ENCODE peak calls at places on chromosomes 11 and 22, in five cellular contexts. One of them, this sample, is unnamed.

GRCh38 chr11:112856591-112856990 is 104.6 kb upstream of the NCAM1 start:
- DNase-seq in endothelial cell: no peak
- DNase-seq in PC-3: no peak
- DNase-seq in AG09309: no peak
- DNase-seq in SK-N-SH: no peak
- DNase-seq in this sample: no peak

GRCh38 chr11:33935466-33935865 is 43.6 kb upstream of the LMO2 start:
- DNase-seq in endothelial cell: peak
- DNase-seq in PC-3: no peak
- DNase-seq in AG09309: no peak
- DNase-seq in SK-N-SH: no peak
- DNase-seq in this sample: no peak

GRCh38 chr11:57586711-57587110 is 10.8 kb upstream of the SERPING1 start:
- DNase-seq in endothelial cell: no peak
- DNase-seq in PC-3: no peak
- DNase-seq in AG09309: no peak
- DNase-seq in SK-N-SH: no peak
- DNase-seq in this sample: no peak

GRCh38 chr11:86743223-86744118 is 56.9 kb upstream of the PRSS23 start:
- DNase-seq in endothelial cell: no peak
- DNase-seq in PC-3: peak
- DNase-seq in AG09309: peak
- DNase-seq in SK-N-SH: no peak
- DNase-seq in this sample: peak

GRCh38 chr11:120061761-120062560 is 76.0 kb downstream of the TRIM29 start:
- DNase-seq in endothelial cell: no peak
- DNase-seq in PC-3: no peak
- DNase-seq in AG09309: no peak
- DNase-seq in SK-N-SH: no peak
- DNase-seq in this sample: no peak

GRCh38 chr11:5618807-5619206 is 6.0 kb upstream of the TRIM34 start:
- DNase-seq in endothelial cell: no peak
- DNase-seq in PC-3: peak
- DNase-seq in AG09309: peak
- DNase-seq in SK-N-SH: no peak
- DNase-seq in this sample: no peak

GRCh38 chr11:7321708-7322448 is 70.2 kb downstream of the SYT9 start:
- DNase-seq in endothelial cell: no peak
- DNase-seq in PC-3: no peak
- DNase-seq in AG09309: no peak
- DNase-seq in SK-N-SH: no peak
- DNase-seq in this sample: no peak

GRCh38 chr22:23836692-23837495 is 1.9 kb downstream of the DERL3 start:
- DNase-seq in endothelial cell: no peak
- DNase-seq in PC-3: no peak
- DNase-seq in AG09309: no peak
- DNase-seq in SK-N-SH: peak
- DNase-seq in this sample: no peak

GRCh38 chr11:540583-541432 is 3.5 kb downstream of the LRRC56 start:
- DNase-seq in endothelial cell: no peak
- DNase-seq in PC-3: no peak
- DNase-seq in AG09309: no peak
- DNase-seq in SK-N-SH: no peak
- DNase-seq in this sample: no peak

GRCh38 chr11:3341298-3341697 is 37.6 kb downstream of the ZNF195 start:
- DNase-seq in endothelial cell: peak
- DNase-seq in PC-3: peak
- DNase-seq in AG09309: peak
- DNase-seq in SK-N-SH: peak
- DNase-seq in this sample: no peak

GRCh38 chr22:19360862-19361261 is 69.3 kb upstream of the CLTCL1 start:
- DNase-seq in endothelial cell: no peak
- DNase-seq in PC-3: no peak
- DNase-seq in AG09309: no peak
- DNase-seq in SK-N-SH: no peak
- DNase-seq in this sample: no peak

GRCh38 chr22:45007247-45007945 is 2.4 kb downstream of the PHF21B start:
- DNase-seq in endothelial cell: peak
- DNase-seq in PC-3: no peak
- DNase-seq in AG09309: no peak
- DNase-seq in SK-N-SH: peak
- DNase-seq in this sample: no peak

GRCh38 chr11:78158987-78159662 is 19.7 kb upstream of the ALG8 start:
- DNase-seq in endothelial cell: no peak
- DNase-seq in PC-3: no peak
- DNase-seq in AG09309: no peak
- DNase-seq in SK-N-SH: no peak
- DNase-seq in this sample: no peak

GRCh38 chr22:28899199-28899853 is 16.0 kb downstream of the ZNRF3 start:
- DNase-seq in endothelial cell: no peak
- DNase-seq in PC-3: no peak
- DNase-seq in AG09309: no peak
- DNase-seq in SK-N-SH: no peak
- DNase-seq in this sample: no peak

GRCh38 chr11:10688401-10688800 is 5.2 kb downstream of the IRAG1 start:
- DNase-seq in endothelial cell: no peak
- DNase-seq in PC-3: peak
- DNase-seq in AG09309: no peak
- DNase-seq in SK-N-SH: no peak
- DNase-seq in this sample: no peak

GRCh38 chr11:46381836-46382643 is 571 bp downstream of the MDK start:
- DNase-seq in endothelial cell: peak
- DNase-seq in PC-3: no peak
- DNase-seq in AG09309: no peak
- DNase-seq in SK-N-SH: peak
- DNase-seq in this sample: no peak

GRCh38 chr11:13126430-13126829 is 117.3 kb downstream of the RASSF10 start:
- DNase-seq in endothelial cell: no peak
- DNase-seq in PC-3: peak
- DNase-seq in AG09309: peak
- DNase-seq in SK-N-SH: no peak
- DNase-seq in this sample: peak

GRCh38 chr11:3949132-3949531 is 93.7 kb downstream of the STIM1 start:
- DNase-seq in endothelial cell: no peak
- DNase-seq in PC-3: no peak
- DNase-seq in AG09309: no peak
- DNase-seq in SK-N-SH: no peak
- DNase-seq in this sample: no peak

GRCh38 chr11:57515332-57516060 is at the start of gene SLC43A1:
- DNase-seq in endothelial cell: peak
- DNase-seq in PC-3: peak
- DNase-seq in AG09309: no peak
- DNase-seq in SK-N-SH: peak
- DNase-seq in this sample: no peak

GRCh38 chr22:32775957-32776356 is 25.5 kb upstream of the TIMP3 start:
- DNase-seq in endothelial cell: no peak
- DNase-seq in PC-3: no peak
- DNase-seq in AG09309: no peak
- DNase-seq in SK-N-SH: peak
- DNase-seq in this sample: no peak

GRCh38 chr11:32420937-32421532 is 14.3 kb downstream of the WT1 start:
- DNase-seq in endothelial cell: peak
- DNase-seq in PC-3: peak
- DNase-seq in AG09309: no peak
- DNase-seq in SK-N-SH: peak
- DNase-seq in this sample: no peak

GRCh38 chr22:20615021-20615420 is 107.6 kb downstream of the MED15 start:
- DNase-seq in endothelial cell: no peak
- DNase-seq in PC-3: no peak
- DNase-seq in AG09309: no peak
- DNase-seq in SK-N-SH: no peak
- DNase-seq in this sample: no peak

GRCh38 chr11:14022821-14023220 is 60.3 kb downstream of the SPON1 start:
- DNase-seq in endothelial cell: no peak
- DNase-seq in PC-3: no peak
- DNase-seq in AG09309: no peak
- DNase-seq in SK-N-SH: no peak
- DNase-seq in this sample: no peak

GRCh38 chr11:2776351-2777061 is 76.7 kb upstream of the KCNQ1OT1 start:
- DNase-seq in endothelial cell: peak
- DNase-seq in PC-3: no peak
- DNase-seq in AG09309: no peak
- DNase-seq in SK-N-SH: no peak
- DNase-seq in this sample: no peak

GRCh38 chr11:1500466-1501420 is 14.2 kb upstream of the MOB2 start:
- DNase-seq in endothelial cell: no peak
- DNase-seq in PC-3: no peak
- DNase-seq in AG09309: no peak
- DNase-seq in SK-N-SH: no peak
- DNase-seq in this sample: no peak

GRCh38 chr11:6771926-6772898 is at the start of gene OR2AG2:
- DNase-seq in endothelial cell: no peak
- DNase-seq in PC-3: no peak
- DNase-seq in AG09309: no peak
- DNase-seq in SK-N-SH: no peak
- DNase-seq in this sample: no peak

GRCh38 chr11:73532310-73532709 is 65.6 kb downstream of the FAM168A start:
- DNase-seq in endothelial cell: no peak
- DNase-seq in PC-3: no peak
- DNase-seq in AG09309: no peak
- DNase-seq in SK-N-SH: no peak
- DNase-seq in this sample: no peak

DNA sequence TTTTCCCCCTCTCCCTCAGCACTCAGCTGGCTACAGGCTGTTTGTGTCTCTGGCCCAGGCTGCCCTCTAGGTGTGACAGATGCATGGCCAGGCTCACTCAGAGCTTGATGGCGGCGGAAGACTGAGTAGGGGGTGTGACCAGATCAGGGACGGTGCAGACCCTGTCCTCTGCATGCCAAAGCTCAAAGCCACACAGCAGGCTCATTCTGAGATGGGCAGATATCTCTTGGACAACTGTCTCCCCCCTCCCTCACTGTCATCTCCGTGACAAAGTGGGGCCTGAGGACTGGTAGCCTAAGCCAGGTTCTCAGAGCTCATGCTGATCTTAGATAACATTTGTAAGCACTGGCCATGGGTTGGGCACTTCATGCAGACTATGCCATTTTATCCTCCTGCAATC is 231.3 kb downstream of the DSCAML1 start:
- DNase-seq in endothelial cell: no peak
- DNase-seq in PC-3: no peak
- DNase-seq in AG09309: no peak
- DNase-seq in SK-N-SH: peak
- DNase-seq in this sample: no peak
- TF ChIP-seq CTCF in endothelial cell: no peak
- TF ChIP-seq CTCF in PC-3: no peak
- TF ChIP-seq CTCF in AG09309: no peak
- TF ChIP-seq CTCF in SK-N-SH: no peak
- TF ChIP-seq CTCF in this sample: no peak

GRCh38 chr22:41248314-41248713 is 7.6 kb upstream of the CHADL start:
- DNase-seq in endothelial cell: no peak
- DNase-seq in PC-3: no peak
- DNase-seq in AG09309: no peak
- DNase-seq in SK-N-SH: no peak
- DNase-seq in this sample: no peak
- TF ChIP-seq CTCF in endothelial cell: no peak
- TF ChIP-seq CTCF in PC-3: no peak
- TF ChIP-seq CTCF in AG09309: no peak
- TF ChIP-seq CTCF in SK-N-SH: no peak
- TF ChIP-seq CTCF in this sample: no peak

DNA sequence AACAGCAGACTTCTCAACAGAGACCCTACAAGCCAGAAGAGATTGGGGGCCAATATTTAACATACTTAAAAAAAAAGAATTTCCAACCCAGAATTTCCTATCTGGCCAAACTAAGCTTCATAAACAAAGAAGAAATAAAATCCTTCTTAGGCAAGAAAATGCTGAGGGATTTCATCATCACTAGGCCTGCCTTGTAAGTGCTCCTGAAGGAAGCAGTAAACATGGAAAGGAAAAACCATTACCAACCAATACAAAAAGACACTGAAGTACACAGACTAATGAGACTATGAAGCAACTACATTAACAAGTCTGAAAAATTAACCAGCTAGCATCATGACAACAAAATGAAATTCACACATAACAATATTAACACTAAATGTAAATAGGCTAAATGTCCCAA is 947.9 kb upstream of the CHORDC1 start:
- DNase-seq in endothelial cell: no peak
- DNase-seq in PC-3: no peak
- DNase-seq in AG09309: no peak
- DNase-seq in SK-N-SH: no peak
- DNase-seq in this sample: no peak
- TF ChIP-seq CTCF in endothelial cell: no peak
- TF ChIP-seq CTCF in PC-3: no peak
- TF ChIP-seq CTCF in AG09309: no peak
- TF ChIP-seq CTCF in SK-N-SH: no peak
- TF ChIP-seq CTCF in this sample: no peak

DNA sequence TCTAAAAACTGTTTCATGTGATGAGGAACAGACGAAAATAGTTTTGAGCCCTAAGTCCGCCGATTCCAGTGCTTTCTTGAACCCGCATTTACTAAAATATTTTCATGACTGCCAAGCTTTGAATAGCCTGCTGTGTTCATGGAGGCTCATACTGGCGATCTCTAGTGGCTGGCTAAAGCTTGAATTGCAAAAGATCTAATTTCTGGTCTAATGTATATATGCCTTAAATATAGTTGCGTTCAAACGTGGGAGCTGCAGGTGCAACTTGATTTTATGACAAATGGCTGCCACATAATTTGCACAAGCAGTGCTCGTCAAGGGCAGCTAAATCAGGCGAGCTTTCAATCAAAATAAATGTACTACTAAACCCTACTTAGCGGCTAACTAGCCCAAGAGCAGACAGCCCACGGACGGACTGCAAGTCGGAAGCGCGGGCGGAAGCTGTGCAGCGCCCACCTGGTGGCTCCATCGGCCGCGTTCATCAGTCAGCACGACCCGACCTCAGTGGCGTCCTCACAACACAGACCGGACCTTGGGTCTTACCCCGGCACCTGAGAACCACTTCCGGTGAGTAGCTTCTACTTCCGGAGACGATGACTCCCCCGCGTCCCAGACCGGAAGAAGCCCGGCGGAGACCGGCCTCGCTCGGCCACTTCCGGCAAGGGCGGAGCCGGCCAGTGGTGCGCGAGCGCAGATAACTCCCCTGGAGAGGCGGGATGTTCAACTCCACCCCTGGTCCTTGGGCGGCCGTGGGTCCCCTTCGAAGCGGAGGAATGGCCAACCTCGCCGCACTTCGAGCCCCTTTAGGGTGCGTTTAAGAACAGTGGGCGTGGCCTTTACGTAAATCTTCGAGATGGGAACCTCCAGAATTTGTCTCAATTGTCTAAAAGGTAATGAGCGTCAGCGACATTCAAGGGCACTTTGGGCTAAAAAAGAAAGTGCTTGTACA is 6.1 kb downstream of the RPL27A start:
- DNase-seq in endothelial cell: peak
- DNase-seq in PC-3: peak
- DNase-seq in AG09309: peak
- DNase-seq in SK-N-SH: peak
- DNase-seq in this sample: peak
- TF ChIP-seq CTCF in endothelial cell: no peak
- TF ChIP-seq CTCF in PC-3: peak
- TF ChIP-seq CTCF in AG09309: peak
- TF ChIP-seq CTCF in SK-N-SH: peak
- TF ChIP-seq CTCF in this sample: peak

This sample was measured in astrocyte of the cerebellum.